ENCODE peak calls at places on chromosomes 3 and 15, in seven cellular contexts. R is neural progenitor cell; U is activated CD4-positive, alpha-beta T cell treated with anti-CD3 and anti-CD28 coated beads, Interleukin-2, amount 10 ng/mL, durations not matched to agents 7 days and 5 days; X is activated T-cell treated with anti-CD3 and anti-CD28 coated beads, Interleukin-2, amount 50 U/mL, for 72 hours; V is AG09309; E is transverse colon; J is renal cortical epithelial cell. C is an unnamed sample.

GRCh38 chr3:104190681-104191080 is 1176.0 kb upstream of the ALCAM start:
- DNase-seq in R (peak; percentile 8), U (no peak), X (no peak), V (no peak), E (no peak), J (peak; percentile 11), C (no peak)

GRCh38 chr15:31271224-31271635 is 55.4 kb upstream of the KLF13 start:
- DNase-seq in R (peak; percentile 0), U (peak; percentile 5), X (no peak), V (no peak), E (no peak), J (no peak), C (no peak)

GRCh38 chr15:100900136-100900894 is 18.8 kb upstream of the LRRK1 start:
- DNase-seq in R (peak; percentile 32), U (no peak), X (no peak), V (no peak), E (peak; percentile 68), J (no peak), C (no peak)

GRCh38 chr3:111903067-111903511 is 44.0 kb downstream of the PHLDB2 start:
- DNase-seq in R (peak; percentile 30), U (no peak), X (peak; percentile 8), V (no peak), E (no peak), J (peak; percentile 86), C (no peak)

GRCh38 chr15:45913451-45913850 is 278.6 kb downstream of the SQOR start:
- DNase-seq in R (no peak), U (no peak), X (no peak), V (no peak), E (no peak), J (no peak), C (no peak)

GRCh38 chr3:195790891-195791290 is 20.8 kb downstream of the MUC4 start:
- DNase-seq in R (no peak), U (no peak), X (no peak), V (no peak), E (no peak), J (no peak), C (no peak)

GRCh38 chr3:127483902-127484591 is 106.5 kb downstream of the TPRA1 start:
- DNase-seq in R (no peak), U (peak; percentile 58), X (peak; percentile 93), V (no peak), E (no peak), J (no peak), C (peak; percentile 61)

GRCh38 chr3:4474683-4475490 is 7.8 kb upstream of the SUMF1 start:
- DNase-seq in R (peak; percentile 52), U (no peak), X (peak; percentile 55), V (no peak), E (no peak), J (peak; percentile 90), C (peak; percentile 36)

GRCh38 chr3:6315906-6316305 is 545.0 kb upstream of the GRM7 start:
- DNase-seq in R (no peak), U (no peak), X (no peak), V (no peak), E (no peak), J (no peak), C (no peak)

GRCh38 chr15:49530106-49530505 is 90.5 kb downstream of the FAM227B start:
- DNase-seq in R (no peak), U (no peak), X (no peak), V (peak; percentile 20), E (no peak), J (no peak), C (no peak)

GRCh38 chr3:64808056-64808455 is 120.3 kb upstream of the ADAMTS9 start:
- DNase-seq in R (no peak), U (no peak), X (no peak), V (no peak), E (no peak), J (no peak), C (no peak)